ENCODE peak calls at places on chromosomes 12 and 14, in nine cellular contexts. P, O, C, V, Z, Y, E, F and I are unnamed samples.

GRCh38 chr12:121089031-121089812 is 43.5 kb upstream of the P2RX7 start:
- DNase-seq in P (no peak), O (no peak), C (no peak), V (no peak), Z (peak), Y (no peak), E (no peak), F (no peak), I (no peak)

GRCh38 chr14:55556929-55557623 is 22.9 kb upstream of the KTN1 start:
- DNase-seq in P (peak), O (peak), C (peak), V (peak), Z (no peak), Y (peak), E (peak), F (peak), I (peak)

GRCh38 chr12:49276304-49277290 is 11.7 kb downstream of the TUBA1C start:
- DNase-seq in P (no peak), O (no peak), C (no peak), V (no peak), Z (no peak), Y (no peak), E (no peak), F (no peak), I (no peak)

GRCh38 chr12:93380480-93381121 is 2.9 kb downstream of the NUDT4 start:
- DNase-seq in P (no peak), O (no peak), C (no peak), V (peak), Z (no peak), Y (no peak), E (peak), F (no peak), I (no peak)

GRCh38 chr12:17110316-17110715 is 504.4 kb upstream of the LMO3 start:
- DNase-seq in P (no peak), O (no peak), C (no peak), V (no peak), Z (no peak), Y (no peak), E (no peak), F (no peak), I (no peak)

GRCh38 chr12:75908961-75909699 is 122.4 kb downstream of the PHLDA1 start:
- DNase-seq in P (peak), O (no peak), C (peak), V (peak), Z (no peak), Y (peak), E (no peak), F (peak), I (no peak)

GRCh38 chr14:55711171-55711811 is 131.3 kb downstream of the KTN1 start:
- DNase-seq in P (peak), O (peak), C (no peak), V (peak), Z (no peak), Y (no peak), E (no peak), F (no peak), I (no peak)

GRCh38 chr14:36513451-36514277 is 6.4 kb downstream of the NKX2-1 start:
- DNase-seq in P (no peak), O (no peak), C (no peak), V (no peak), Z (no peak), Y (no peak), E (peak), F (no peak), I (no peak)

GRCh38 chr12:76633415-76633814 is 73.8 kb upstream of the OSBPL8 start:
- DNase-seq in P (no peak), O (no peak), C (no peak), V (no peak), Z (no peak), Y (no peak), E (no peak), F (no peak), I (no peak)

GRCh38 chr12:51672334-51672733 is 81.3 kb downstream of the SCN8A start:
- DNase-seq in P (no peak), O (no peak), C (no peak), V (no peak), Z (no peak), Y (no peak), E (no peak), F (peak), I (no peak)

GRCh38 chr14:74955229-74955999 is at the start of gene PGF:
- DNase-seq in P (no peak), O (peak), C (no peak), V (peak), Z (peak), Y (no peak), E (peak), F (no peak), I (no peak)

DNA sequence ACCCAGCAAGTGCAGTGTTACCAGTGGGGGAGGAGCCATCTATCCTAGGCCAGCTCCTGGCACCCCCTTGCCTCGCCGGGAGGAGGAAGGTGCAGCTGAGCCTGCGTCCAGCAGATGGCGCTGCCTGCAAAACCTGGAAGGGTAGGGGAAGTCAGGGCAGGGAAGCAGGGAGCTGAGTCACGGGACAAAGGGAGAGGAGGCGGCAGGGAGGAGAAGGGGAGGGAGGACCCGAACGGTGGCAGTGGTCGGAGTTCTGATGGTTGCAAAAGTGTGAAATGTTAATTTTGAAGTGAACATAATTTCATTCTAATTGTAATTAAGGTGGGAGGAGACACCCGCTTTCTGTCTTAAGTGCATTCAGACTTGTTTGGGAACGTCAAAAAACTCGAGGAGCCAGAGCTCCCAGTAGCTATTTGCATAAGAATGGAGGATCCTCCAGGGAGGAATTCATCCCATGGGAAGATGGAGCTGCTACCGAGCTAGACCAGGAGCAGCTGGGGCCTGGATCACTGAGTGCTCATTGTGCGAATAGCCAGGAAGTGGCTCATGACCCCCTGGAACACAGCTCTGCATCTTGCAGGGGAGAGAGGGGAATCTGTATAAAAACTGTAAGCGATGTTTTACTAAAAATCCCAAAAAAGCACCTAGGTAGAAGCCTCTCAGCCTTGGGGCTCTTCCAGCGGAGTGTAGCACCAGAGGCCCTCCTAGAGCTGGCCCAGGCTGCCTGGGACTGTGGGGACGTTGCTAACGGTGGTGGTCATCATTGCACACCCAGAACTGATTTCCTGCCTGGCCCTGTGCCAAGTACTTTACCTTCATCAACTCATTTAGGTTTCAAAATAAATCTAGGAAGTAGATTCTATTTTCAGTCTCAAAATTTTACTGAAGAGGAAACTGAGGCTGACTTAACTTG is 59.5 kb downstream of the EMP1 start:
- DNase-seq in P (peak), O (peak), C (peak), V (peak), Z (peak), Y (peak), E (peak), F (peak), I (peak)
- H3K4me3 ChIP-seq in P (peak), O (peak), C (peak), V (peak), Z (peak), Y (peak), E (peak), F (peak), I (peak)

GRCh38 chr12:57088442-57089258 is at the start of gene NAB2:
- DNase-seq in P (peak), O (peak), C (peak), V (peak), Z (peak), Y (peak), E (peak), F (peak), I (peak)

GRCh38 chr12:57087689-57088441 is 1.0 kb upstream of the NAB2 start:
- DNase-seq in P (peak), O (peak), C (peak), V (peak), Z (peak), Y (peak), E (peak), F (peak), I (no peak)

GRCh38 chr12:57086951-57087688 is 1.8 kb upstream of the NAB2 start:
- DNase-seq in P (peak), O (peak), C (no peak), V (peak), Z (peak), Y (peak), E (peak), F (no peak), I (no peak)

GRCh38 chr12:57089259-57090245 is 638 bp downstream of the NAB2 start:
- DNase-seq in P (no peak), O (peak), C (no peak), V (peak), Z (peak), Y (no peak), E (peak), F (no peak), I (no peak)

GRCh38 chr12:57085999-57086950 is 2.6 kb upstream of the NAB2 start:
- DNase-seq in P (peak), O (peak), C (peak), V (peak), Z (peak), Y (no peak), E (peak), F (no peak), I (no peak)
- TF ChIP-seq CTCF in P (peak), O (no peak), C (peak), V (peak), Z (peak), Y (peak), E (peak), F (peak), I (peak)

GRCh38 chr14:100159865-100160533 is 554 bp upstream of the DEGS2 start:
- DNase-seq in P (no peak), O (no peak), C (no peak), V (no peak), Z (no peak), Y (no peak), E (peak), F (no peak), I (no peak)
- H3K4me3 ChIP-seq in P (no peak), O (no peak), C (no peak), V (no peak), Z (peak), Y (no peak), E (peak), F (peak), I (peak)

DNA sequence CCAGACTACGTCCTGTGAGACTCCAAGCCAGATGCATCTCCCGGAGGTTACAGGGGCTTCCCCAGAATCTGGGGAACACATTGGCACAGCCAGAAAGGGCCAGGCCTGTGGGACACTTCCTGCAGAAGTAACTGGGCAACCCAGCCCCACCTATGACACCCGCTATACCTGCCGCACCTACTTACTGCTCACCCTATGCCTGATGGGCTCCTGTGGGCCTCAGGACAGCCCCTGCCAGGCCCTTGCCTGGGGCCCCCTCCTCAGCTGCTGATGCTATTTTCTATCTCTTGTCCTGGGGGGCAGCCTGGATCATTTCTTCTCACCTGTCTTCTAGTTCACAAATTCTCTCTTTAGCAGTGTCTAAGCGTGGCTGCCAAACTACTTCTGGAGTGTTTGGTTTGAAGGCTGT is 28.7 kb downstream of the JAG2 start:
- DNase-seq in P (no peak), O (no peak), C (no peak), V (no peak), Z (no peak), Y (no peak), E (no peak), F (no peak), I (no peak)
- TF ChIP-seq CTCF in P (no peak), O (no peak), C (no peak), V (no peak), Z (no peak), Y (no peak), E (no peak), F (no peak), I (no peak)

GRCh38 chr12:117096643-117097042 is 2.6 kb downstream of the TESC start:
- DNase-seq in P (no peak), O (no peak), C (no peak), V (no peak), Z (no peak), Y (no peak), E (no peak), F (no peak), I (no peak)

GRCh38 chr12:117098361-117099217 is 627 bp downstream of the TESC start:
- DNase-seq in P (no peak), O (no peak), C (no peak), V (no peak), Z (peak), Y (no peak), E (peak), F (no peak), I (no peak)

GRCh38 chr12:117100251-117100650 is 1.0 kb upstream of the TESC start:
- DNase-seq in P (no peak), O (no peak), C (no peak), V (no peak), Z (peak), Y (no peak), E (peak), F (no peak), I (no peak)

GRCh38 chr12:117097159-117097558 is 2.1 kb downstream of the TESC start:
- DNase-seq in P (no peak), O (no peak), C (no peak), V (no peak), Z (no peak), Y (no peak), E (no peak), F (no peak), I (no peak)

GRCh38 chr12:117098071-117098360 is 1.2 kb downstream of the TESC start:
- DNase-seq in P (no peak), O (no peak), C (no peak), V (no peak), Z (no peak), Y (no peak), E (no peak), F (no peak), I (no peak)
- H3K4me3 ChIP-seq in P (no peak), O (no peak), C (no peak), V (no peak), Z (peak), Y (no peak), E (peak), F (no peak), I (peak)

DNA sequence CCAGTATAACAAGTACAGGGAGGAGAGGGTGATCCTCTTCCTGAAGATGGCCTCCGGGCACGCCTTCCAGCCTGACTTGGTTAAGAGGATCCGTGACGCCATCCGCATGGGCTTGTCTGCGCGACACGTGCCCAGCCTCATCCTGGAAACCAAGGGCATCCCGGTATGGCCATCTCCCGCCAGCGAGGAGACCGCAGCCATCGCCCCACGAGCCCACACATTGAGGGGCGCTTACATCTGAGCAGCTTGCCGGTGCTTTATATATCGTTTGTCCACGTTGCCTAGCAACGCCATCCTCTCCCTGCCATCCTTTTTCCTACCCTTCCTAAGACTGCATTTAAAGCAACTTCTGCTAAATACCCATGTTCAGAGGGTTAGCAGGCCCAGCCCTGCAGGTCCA is 71.5 kb downstream of the AACS start:
- DNase-seq in P (no peak), O (no peak), C (no peak), V (no peak), Z (no peak), Y (no peak), E (no peak), F (no peak), I (no peak)
- TF ChIP-seq CTCF in P (no peak), O (no peak), C (no peak), V (no peak), Z (no peak), Y (no peak), E (no peak), F (no peak), I (no peak)

GRCh38 chr12:127054531-127054930 is 1212.4 kb upstream of the TMEM132C start:
- DNase-seq in P (no peak), O (no peak), C (no peak), V (peak), Z (no peak), Y (no peak), E (no peak), F (no peak), I (no peak)

GRCh38 chr12:127051139-127051538 is 1215.8 kb upstream of the TMEM132C start:
- DNase-seq in P (no peak), O (no peak), C (no peak), V (no peak), Z (no peak), Y (no peak), E (no peak), F (no peak), I (no peak)

DNA sequence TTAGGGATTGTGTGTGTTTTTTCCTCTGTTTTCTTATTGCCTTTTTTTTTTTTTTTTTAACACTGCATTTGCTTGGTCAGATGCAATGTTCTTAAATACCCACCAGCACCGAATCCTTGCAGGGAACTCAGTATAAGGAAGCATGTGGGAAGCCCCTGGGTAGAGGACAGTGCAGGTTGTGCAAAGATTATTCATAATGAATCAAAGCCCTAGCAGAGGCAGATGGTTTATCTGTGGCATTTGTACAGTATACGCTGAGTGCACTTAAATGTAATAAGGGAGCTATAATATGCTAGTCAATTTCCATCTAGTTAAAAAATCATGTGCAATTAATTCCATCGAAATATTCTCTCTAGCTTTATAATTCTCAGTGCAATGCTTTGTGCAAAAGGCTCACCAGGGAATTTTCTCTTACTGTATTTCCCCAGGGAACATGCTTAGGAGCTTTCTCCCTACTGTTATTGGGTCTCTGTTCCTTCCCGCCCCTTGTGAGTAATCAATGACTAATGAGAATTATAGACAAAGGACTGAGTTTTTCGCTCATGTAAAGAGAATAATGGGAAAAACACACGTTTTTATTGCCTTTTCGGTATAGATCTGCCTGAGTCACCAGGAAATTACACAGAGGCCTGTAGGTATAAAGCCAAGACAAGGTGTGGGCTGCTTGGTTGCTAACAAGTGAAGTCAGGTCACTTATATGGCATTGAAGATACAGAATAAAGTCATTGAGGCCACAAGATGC is 1214.3 kb upstream of the TMEM132C start:
- DNase-seq in P (no peak), O (no peak), C (no peak), V (peak), Z (no peak), Y (no peak), E (no peak), F (no peak), I (no peak)
- H3K4me3 ChIP-seq in P (no peak), O (peak), C (no peak), V (no peak), Z (no peak), Y (no peak), E (no peak), F (no peak), I (no peak)

GRCh38 chr14:60101801-60102200 is 10.1 kb downstream of the PCNX4 start:
- DNase-seq in P (no peak), O (no peak), C (no peak), V (no peak), Z (no peak), Y (no peak), E (no peak), F (no peak), I (no peak)
- TF ChIP-seq CTCF in P (no peak), O (no peak), C (no peak), V (no peak), Z (no peak), Y (no peak), E (no peak), F (no peak), I (no peak)

GRCh38 chr14:93943052-93943451 is 15.9 kb downstream of the FAM181A start:
- DNase-seq in P (no peak), O (no peak), C (no peak), V (peak), Z (no peak), Y (peak), E (no peak), F (no peak), I (no peak)

GRCh38 chr14:93939304-93940229 is 12.4 kb downstream of the FAM181A start:
- DNase-seq in P (peak), O (peak), C (no peak), V (peak), Z (peak), Y (peak), E (peak), F (no peak), I (no peak)

GRCh38 chr14:93938766-93939303 is 11.7 kb downstream of the FAM181A start:
- DNase-seq in P (no peak), O (no peak), C (no peak), V (no peak), Z (no peak), Y (no peak), E (no peak), F (no peak), I (no peak)

GRCh38 chr14:93941293-93941910 is 14.3 kb downstream of the FAM181A start:
- DNase-seq in P (peak), O (peak), C (peak), V (peak), Z (no peak), Y (peak), E (no peak), F (peak), I (peak)

DNA sequence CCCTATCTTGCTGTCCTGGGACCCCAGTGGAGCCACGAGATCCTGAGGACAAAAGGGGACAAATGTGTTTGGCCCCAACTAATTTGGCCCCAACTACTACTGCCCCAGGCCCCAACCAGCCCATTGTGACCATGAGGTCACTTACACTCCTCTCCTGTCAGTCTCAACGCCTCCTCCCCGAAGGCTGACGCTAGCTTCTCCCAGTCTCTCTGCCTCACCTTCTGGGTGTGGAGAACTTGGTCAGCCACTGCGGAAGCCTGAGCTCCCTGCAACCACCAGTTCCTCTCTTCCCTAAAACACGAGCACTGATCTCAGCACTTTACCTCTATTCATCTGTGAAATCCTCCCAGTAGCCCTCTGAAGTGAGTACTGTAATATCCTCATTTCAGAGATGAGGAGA is 13.3 kb downstream of the FAM181A start:
- DNase-seq in P (no peak), O (no peak), C (no peak), V (no peak), Z (no peak), Y (no peak), E (no peak), F (no peak), I (no peak)
- H3K4me3 ChIP-seq in P (no peak), O (no peak), C (no peak), V (no peak), Z (no peak), Y (no peak), E (no peak), F (no peak), I (no peak)

DNA sequence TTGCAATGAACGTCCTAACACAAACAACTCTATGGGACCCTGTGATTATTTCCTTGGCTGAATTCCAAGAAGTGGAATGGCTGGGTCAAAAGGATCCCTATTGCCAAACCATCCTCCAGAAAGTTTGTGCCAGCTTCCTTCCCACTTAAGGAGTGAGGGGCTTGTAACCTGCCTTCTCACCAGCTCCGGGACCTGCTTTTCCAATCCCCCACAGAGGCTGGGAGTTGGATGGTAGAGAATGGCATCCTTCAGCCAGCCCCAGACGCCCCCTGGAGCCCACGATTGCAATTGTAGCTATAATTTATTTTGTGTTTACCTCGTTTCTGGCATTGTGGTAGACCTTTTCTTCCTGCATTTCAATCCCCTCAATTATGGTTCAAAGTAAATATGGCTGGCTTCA is 9.7 kb upstream of the ZDHHC22 start:
- DNase-seq in P (no peak), O (peak), C (no peak), V (no peak), Z (peak), Y (no peak), E (peak), F (no peak), I (no peak)
- TF ChIP-seq CTCF in P (peak), O (peak), C (peak), V (peak), Z (peak), Y (peak), E (peak), F (peak), I (peak)